ENCODE peak calls at places on chromosomes 7 and 10, in four cellular contexts. D, F, Y and G are unnamed samples.

GRCh38 chr10:124122211-124122610 is 28.8 kb upstream of the CHST15 start:
- DNase-seq in D (no peak), F (no peak), Y (no peak), G (no peak)

GRCh38 chr7:44104880-44105771 is 981 bp downstream of the AEBP1 start:
- DNase-seq in D (no peak), F (peak), Y (no peak), G (no peak)

GRCh38 chr10:87619705-87620104 is 40.0 kb upstream of the PAPSS2 start:
- DNase-seq in D (no peak), F (peak), Y (no peak), G (no peak)

GRCh38 chr7:85341973-85342372 is 155.1 kb upstream of the SEMA3D start:
- DNase-seq in D (no peak), F (no peak), Y (no peak), G (no peak)

GRCh38 chr10:124152781-124153600 is 59.6 kb upstream of the CHST15 start:
- DNase-seq in D (peak), F (peak), Y (no peak), G (peak)

GRCh38 chr10:79260803-79261740 is 86.2 kb upstream of the PPIF start:
- DNase-seq in D (peak), F (no peak), Y (no peak), G (no peak)

GRCh38 chr10:79088176-79088575 is 19.4 kb downstream of the ZMIZ1 start:
- DNase-seq in D (no peak), F (no peak), Y (no peak), G (no peak)

GRCh38 chr10:34033067-34033466 is 698.6 kb upstream of the NRP1 start:
- DNase-seq in D (no peak), F (no peak), Y (no peak), G (no peak)

GRCh38 chr7:2360791-2361190 is 6.2 kb downstream of the EIF3B start:
- DNase-seq in D (no peak), F (no peak), Y (no peak), G (no peak)

GRCh38 chr7:140079121-140079536 is 16.4 kb upstream of the PARP12 start:
- DNase-seq in D (peak), F (no peak), Y (no peak), G (no peak)

GRCh38 chr7:155766386-155766785 is 45.9 kb downstream of the SHH start:
- DNase-seq in D (no peak), F (no peak), Y (no peak), G (no peak)